ENCODE peak calls at places on chromosome 13, in ten cellular contexts. G, X, C, W, O, N, R, I, L and P are unnamed samples. For H3K27me3 and H3K9me3, the result is how much of the 10 kb centered on the place peaks cover.

GRCh38 chr13:27450921-27451461 is 627 bp upstream of the MTIF3 start:
- DNase-seq in G (peak), X (peak), C (peak), W (peak), O (peak), N (peak), R (peak), I (peak), L (no peak), P (no peak)

GRCh38 chr13:68380041-68380973 is 1150.2 kb upstream of the PCDH9 start:
- DNase-seq in G (no peak), X (no peak), C (no peak), W (no peak), O (no peak), N (no peak), R (no peak), I (no peak), L (no peak), P (no peak)

GRCh38 chr13:110126391-110126961 is 180.5 kb downstream of the COL4A1 start:
- DNase-seq in G (no peak), X (peak), C (peak), W (no peak), O (peak), N (no peak), R (peak), I (no peak), L (no peak), P (no peak)

GRCh38 chr13:53501387-53501786 is 472.8 kb downstream of the OLFM4 start:
- DNase-seq in G (no peak), X (no peak), C (no peak), W (no peak), O (no peak), N (no peak), R (no peak), I (no peak), L (no peak), P (no peak)

GRCh38 chr13:21330126-21330861 is 128.8 kb downstream of the ZDHHC20 start:
- DNase-seq in G (no peak), X (no peak), C (no peak), W (no peak), O (no peak), N (no peak), R (no peak), I (no peak), L (no peak), P (no peak)

GRCh38 chr13:33577037-33577436 is 240.9 kb upstream of the RFC3 start:
- DNase-seq in G (no peak), X (peak), C (no peak), W (no peak), O (no peak), N (no peak), R (no peak), I (no peak), L (no peak), P (no peak)

GRCh38 chr13:94351292-94352000 is 128.0 kb downstream of the DCT start:
- DNase-seq in G (no peak), X (no peak), C (no peak), W (no peak), O (no peak), N (no peak), R (no peak), I (no peak), L (no peak), P (no peak)

GRCh38 chr13:20610006-20610405 is 43.0 kb downstream of the IFT88 start:
- DNase-seq in G (no peak), X (no peak), C (no peak), W (no peak), O (no peak), N (no peak), R (no peak), I (no peak), L (no peak), P (no peak)

GRCh38 chr13:114311387-114311786 is 2.9 kb upstream of the CHAMP1 start:
- DNase-seq in G (no peak), X (no peak), C (no peak), W (no peak), O (no peak), N (no peak), R (no peak), I (no peak), L (no peak), P (no peak)

GRCh38 chr13:57633141-57633949 is 1.8 kb downstream of the PCDH17 start:
- DNase-seq in G (peak), X (no peak), C (peak), W (peak), O (peak), N (peak), R (peak), I (no peak), L (no peak), P (peak)

GRCh38 chr13:57629821-57630235 is 1.7 kb upstream of the PCDH17 start:
- DNase-seq in G (peak), X (no peak), C (peak), W (peak), O (peak), N (peak), R (peak), I (peak), L (no peak), P (peak)

GRCh38 chr13:57632276-57633140 is 964 bp downstream of the PCDH17 start:
- DNase-seq in G (peak), X (no peak), C (peak), W (peak), O (no peak), N (peak), R (peak), I (peak), L (no peak), P (peak)

GRCh38 chr13:57630661-57631606 is 610 bp upstream of the PCDH17 start:
- DNase-seq in G (no peak), X (peak), C (no peak), W (peak), O (no peak), N (no peak), R (no peak), I (peak), L (no peak), P (no peak)

GRCh38 chr13:57631607-57632275 is at the start of gene PCDH17:
- DNase-seq in G (no peak), X (no peak), C (peak), W (peak), O (no peak), N (no peak), R (peak), I (peak), L (no peak), P (peak)
- H3K27me3 ChIP-seq in G (under half), X (under half), C (under half), W (half or more), O (under half), N (under half), R (under half), I (under half), L (under half), P (under half)

GRCh38 chr13:105678072-105678471 is 857.4 kb downstream of the EFNB2 start:
- DNase-seq in G (no peak), X (no peak), C (no peak), W (no peak), O (no peak), N (no peak), R (no peak), I (no peak), L (no peak), P (no peak)
- H3K9me3 ChIP-seq in G (under half), X (under half), C (under half), W (under half), O (under half), N (under half), R (under half), I (under half), L (under half), P (under half)

GRCh38 chr13:112066624-112067004 is 335 bp upstream of the SOX1 start:
- DNase-seq in G (no peak), X (no peak), C (peak), W (peak), O (no peak), N (no peak), R (peak), I (no peak), L (no peak), P (no peak)

GRCh38 chr13:112065867-112066623 is 904 bp upstream of the SOX1 start:
- DNase-seq in G (no peak), X (no peak), C (no peak), W (no peak), O (no peak), N (no peak), R (no peak), I (no peak), L (no peak), P (no peak)

GRCh38 chr13:112063807-112064206 is 3.1 kb upstream of the SOX1 start:
- DNase-seq in G (no peak), X (no peak), C (no peak), W (no peak), O (no peak), N (no peak), R (no peak), I (no peak), L (no peak), P (no peak)

GRCh38 chr13:112064222-112064621 is 2.7 kb upstream of the SOX1 start:
- DNase-seq in G (no peak), X (no peak), C (no peak), W (no peak), O (no peak), N (no peak), R (no peak), I (no peak), L (no peak), P (no peak)

GRCh38 chr13:112065521-112065866 is 1.5 kb upstream of the SOX1 start:
- DNase-seq in G (no peak), X (no peak), C (no peak), W (no peak), O (no peak), N (no peak), R (no peak), I (no peak), L (no peak), P (no peak)
- H3K27me3 ChIP-seq in G (under half), X (half or more), C (half or more), W (half or more), O (under half), N (under half), R (under half), I (half or more), L (half or more), P (under half)

DNA sequence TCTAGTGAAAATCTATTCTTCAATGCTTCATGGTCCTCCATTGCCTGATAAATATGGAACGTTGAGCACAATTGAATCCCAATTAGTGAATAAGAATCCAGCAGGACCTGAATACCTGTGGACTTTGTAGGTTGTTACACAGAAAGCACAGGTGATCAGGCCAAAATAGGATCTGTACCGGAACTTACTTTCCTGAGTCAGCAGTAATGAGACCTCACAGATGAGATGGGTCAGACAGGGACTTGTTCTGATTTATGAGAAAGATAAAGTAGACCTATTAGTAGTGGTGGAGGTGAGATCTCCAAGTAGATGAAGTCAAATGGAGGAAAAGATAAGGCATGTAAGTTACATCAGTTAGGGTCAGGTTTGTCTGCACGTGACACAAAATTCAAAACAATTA is 351.1 kb downstream of the MTUS2 start:
- DNase-seq in G (no peak), X (no peak), C (no peak), W (no peak), O (no peak), N (no peak), R (no peak), I (no peak), L (no peak), P (no peak)
- H3K9me3 ChIP-seq in G (under half), X (under half), C (under half), W (under half), O (under half), N (under half), R (under half), I (under half), L (under half), P (under half)

GRCh38 chr13:30025351-30025750 is 174.9 kb upstream of the UBL3 start:
- DNase-seq in G (no peak), X (no peak), C (no peak), W (no peak), O (no peak), N (no peak), R (no peak), I (no peak), L (no peak), P (no peak)

GRCh38 chr13:30030141-30030750 is 179.8 kb upstream of the UBL3 start:
- DNase-seq in G (no peak), X (no peak), C (no peak), W (no peak), O (no peak), N (no peak), R (no peak), I (no peak), L (no peak), P (no peak)

GRCh38 chr13:30026909-30027308 is 176.5 kb upstream of the UBL3 start:
- DNase-seq in G (no peak), X (no peak), C (no peak), W (no peak), O (no peak), N (no peak), R (no peak), I (no peak), L (no peak), P (no peak)

GRCh38 chr13:30026093-30026492 is 175.7 kb upstream of the UBL3 start:
- DNase-seq in G (no peak), X (peak), C (no peak), W (no peak), O (no peak), N (no peak), R (no peak), I (no peak), L (no peak), P (no peak)

DNA sequence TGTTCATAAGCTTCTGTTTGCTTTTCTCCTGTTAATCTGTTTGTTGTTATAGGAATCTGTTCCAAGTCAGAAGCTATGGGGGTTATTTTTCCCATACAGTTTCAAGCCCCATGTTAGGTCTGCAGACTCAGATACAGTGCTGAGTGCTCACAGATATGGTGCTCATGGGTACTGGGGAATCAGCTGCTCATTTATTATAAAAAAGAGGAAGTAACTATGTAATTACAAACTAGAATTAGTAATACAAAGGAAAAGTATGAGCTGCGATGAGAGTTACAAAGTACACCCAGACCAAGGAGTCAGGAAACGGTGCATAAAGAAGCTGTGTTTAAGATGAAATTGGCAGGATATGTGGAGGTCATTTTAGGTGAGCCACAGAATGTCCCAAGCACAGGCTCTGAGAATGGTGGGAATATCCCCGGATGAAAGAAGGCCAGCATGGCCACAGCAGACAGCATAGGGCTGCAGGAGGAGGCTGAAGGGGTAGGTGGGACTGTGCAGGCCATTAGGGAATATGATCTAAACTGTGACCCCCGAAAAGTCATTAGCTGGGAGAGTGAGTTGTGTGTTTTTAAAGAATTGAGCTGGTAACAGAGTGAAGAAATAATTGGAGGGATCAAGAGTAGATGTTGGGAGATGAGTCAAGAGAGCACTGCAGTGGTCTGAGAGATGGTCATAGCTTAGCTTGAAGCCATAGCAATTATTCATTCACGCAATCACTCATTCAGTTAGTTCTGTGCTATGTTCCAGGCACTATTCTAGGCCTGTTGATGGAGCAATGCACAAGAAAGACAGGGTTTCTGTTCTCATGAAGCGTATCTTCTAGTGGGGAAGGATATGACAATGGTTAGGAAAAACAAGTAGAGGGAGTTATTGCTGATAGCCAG is 177.4 kb upstream of the UBL3 start:
- DNase-seq in G (no peak), X (no peak), C (no peak), W (no peak), O (no peak), N (no peak), R (no peak), I (no peak), L (no peak), P (no peak)
- H3K27me3 ChIP-seq in G (under half), X (under half), C (under half), W (under half), O (under half), N (under half), R (under half), I (under half), L (under half), P (under half)

GRCh38 chr13:60392136-60392535 is 4.9 kb upstream of the TDRD3 start:
- DNase-seq in G (no peak), X (no peak), C (no peak), W (no peak), O (no peak), N (no peak), R (no peak), I (no peak), L (no peak), P (no peak)
- H3K9me3 ChIP-seq in G (under half), X (under half), C (under half), W (under half), O (under half), N (under half), R (under half), I (under half), L (under half), P (under half)

DNA sequence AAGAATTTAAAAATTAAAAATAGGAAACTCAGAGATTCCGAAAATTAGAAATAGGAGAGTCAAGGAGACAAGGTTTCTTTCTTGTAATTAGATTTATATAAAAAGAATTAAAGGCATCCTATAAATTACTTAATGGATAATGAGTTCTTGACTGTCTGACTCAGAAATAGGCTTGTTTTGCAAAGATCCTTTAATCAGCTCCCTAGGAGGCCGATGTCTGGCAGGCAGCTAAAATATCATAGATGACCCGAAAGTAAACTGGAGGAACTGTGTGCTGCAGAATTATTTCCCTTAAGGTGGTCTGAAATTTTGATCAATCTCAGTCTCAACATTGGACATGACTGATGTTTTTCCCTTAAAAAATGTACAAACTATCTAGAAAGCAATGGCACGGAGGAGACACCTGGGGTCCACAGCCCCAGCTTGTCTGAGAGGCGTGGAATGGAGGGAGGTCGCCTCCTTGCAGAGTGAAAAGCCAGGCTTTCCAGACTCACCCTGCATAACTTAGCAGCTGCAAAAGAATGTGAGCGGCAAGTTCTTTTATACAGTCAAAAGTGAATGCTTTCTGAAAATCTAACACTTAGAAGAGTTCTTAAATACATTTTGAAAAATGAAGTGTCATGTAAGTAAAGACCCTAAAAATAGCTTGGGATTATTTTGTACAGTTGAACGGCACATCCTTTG is 44.7 kb downstream of the MBNL2 start:
- DNase-seq in G (no peak), X (no peak), C (no peak), W (no peak), O (no peak), N (no peak), R (no peak), I (no peak), L (no peak), P (no peak)
- H3K27me3 ChIP-seq in G (under half), X (under half), C (under half), W (under half), O (under half), N (under half), R (under half), I (under half), L (under half), P (under half)

DNA sequence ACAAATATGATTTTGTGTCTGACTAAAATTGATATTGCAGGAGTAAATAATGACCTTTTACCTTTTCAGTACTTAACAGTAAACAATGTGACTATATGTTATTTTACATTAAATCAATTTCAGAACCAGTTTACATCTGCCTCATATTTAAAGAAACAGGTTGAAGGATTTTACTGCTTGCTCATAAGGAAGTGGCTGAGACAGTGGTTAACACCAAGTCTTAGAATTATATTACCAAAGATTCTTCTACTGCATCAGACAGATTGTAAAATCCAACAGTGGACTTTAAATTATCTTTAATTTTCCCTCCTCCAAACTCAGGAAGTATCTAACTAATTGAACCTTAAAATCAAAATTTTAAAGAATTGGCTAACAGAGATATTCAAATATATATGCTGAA is 1929.9 kb downstream of the PCDH9 start:
- DNase-seq in G (no peak), X (no peak), C (no peak), W (no peak), O (no peak), N (no peak), R (no peak), I (no peak), L (no peak), P (no peak)
- H3K9me3 ChIP-seq in G (under half), X (under half), C (under half), W (under half), O (under half), N (under half), R (under half), I (under half), L (under half), P (under half)

DNA sequence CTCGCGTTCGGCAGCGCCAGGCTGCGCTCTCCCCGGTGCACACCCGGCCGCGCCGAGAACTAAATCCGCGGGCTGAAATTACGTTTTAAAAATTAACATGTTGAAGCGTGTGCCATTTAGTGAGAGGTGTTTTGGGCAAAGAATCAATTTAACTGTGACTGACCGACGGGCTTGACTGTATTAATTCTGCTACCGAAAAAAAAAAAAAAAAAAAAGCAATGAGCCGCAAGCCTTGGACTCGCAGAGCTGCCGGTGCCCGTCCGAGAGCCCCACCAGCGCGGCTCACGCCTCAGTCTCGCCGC is 9.6 kb upstream of the SOX1 start:
- DNase-seq in G (no peak), X (no peak), C (no peak), W (no peak), O (no peak), N (no peak), R (no peak), I (no peak), L (no peak), P (no peak)
- H3K27me3 ChIP-seq in G (under half), X (half or more), C (half or more), W (half or more), O (under half), N (under half), R (under half), I (half or more), L (half or more), P (under half)